ENCODE peak calls at places on chromosomes 13 and 19, in four cellular contexts. H, T, P and O are unnamed samples. For H3K9me3, the result is how much of the 10 kb centered on the place peaks cover.

GRCh38 chr13:113448545-113448884 is 4.8 kb downstream of the ADPRHL1 start:
- DNase-seq in H (no peak), T (peak), P (no peak), O (peak)

GRCh38 chr13:102699419-102699961 is 4.6 kb upstream of the METTL21C start:
- DNase-seq in H (no peak), T (no peak), P (no peak), O (no peak)

GRCh38 chr19:14563989-14564650 is 7.7 kb downstream of the NDUFB7 start:
- DNase-seq in H (peak), T (no peak), P (no peak), O (peak)

GRCh38 chr19:3963458-3964255 is 7.2 kb downstream of the DAPK3 start:
- DNase-seq in H (no peak), T (no peak), P (no peak), O (no peak)

GRCh38 chr13:90477194-90477593 is 870.3 kb upstream of the MIR17HG start:
- DNase-seq in H (no peak), T (no peak), P (no peak), O (no peak)

GRCh38 chr13:24185591-24186232 is 25.2 kb downstream of the SPATA13 start:
- DNase-seq in H (no peak), T (no peak), P (no peak), O (no peak)

GRCh38 chr13:51230473-51231105 is 8.4 kb downstream of the FAM124A start:
- DNase-seq in H (no peak), T (no peak), P (no peak), O (no peak)

GRCh38 chr13:102724923-102725322 is 30.1 kb upstream of the METTL21C start:
- DNase-seq in H (no peak), T (peak), P (no peak), O (peak)

GRCh38 chr19:5654931-5655330 is 25.4 kb downstream of the MICOS13 start:
- DNase-seq in H (no peak), T (no peak), P (no peak), O (no peak)

GRCh38 chr19:35357867-35358573 is at the start of gene FFAR3:
- DNase-seq in H (no peak), T (no peak), P (no peak), O (no peak)

GRCh38 chr19:18469245-18470107 is 31.5 kb upstream of the ISYNA1 start:
- DNase-seq in H (peak), T (peak), P (no peak), O (peak)

GRCh38 chr13:33090755-33091454 is 74.7 kb downstream of the KL start:
- DNase-seq in H (no peak), T (peak), P (no peak), O (no peak)

GRCh38 chr19:48752511-48753365 is at the start of gene FUT1:
- DNase-seq in H (peak), T (no peak), P (no peak), O (peak)

GRCh38 chr19:51706296-51706695 is 13.2 kb downstream of the SPACA6 start:
- DNase-seq in H (no peak), T (no peak), P (no peak), O (no peak)

GRCh38 chr19:46296722-46297431 is at the start of gene HIF3A:
- DNase-seq in H (peak), T (no peak), P (no peak), O (peak)

GRCh38 chr19:10395853-10396355 is 7.4 kb downstream of the CDC37 start:
- DNase-seq in H (no peak), T (no peak), P (no peak), O (no peak)

GRCh38 chr13:77359171-77359570 is 32.3 kb upstream of the MYCBP2 start:
- DNase-seq in H (no peak), T (no peak), P (no peak), O (no peak)

GRCh38 chr13:26062853-26063444 is 11.1 kb upstream of the SHISA2 start:
- DNase-seq in H (no peak), T (peak), P (no peak), O (no peak)

GRCh38 chr19:55119053-55119452 is 1.6 kb upstream of the PPP1R12C start:
- DNase-seq in H (no peak), T (no peak), P (no peak), O (no peak)

GRCh38 chr13:110113284-110113764 is 193.6 kb downstream of the COL4A1 start:
- DNase-seq in H (no peak), T (no peak), P (no peak), O (no peak)
- TF ChIP-seq SIN3A in H (no peak), T (no peak), P (no peak), O (no peak)

GRCh38 chr13:67369895-67370660 is 139.9 kb upstream of the PCDH9 start:
- DNase-seq in H (no peak), T (no peak), P (no peak), O (no peak)
- TF ChIP-seq CBX5 in H (no peak), T (no peak), P (no peak), O (no peak)

GRCh38 chr13:111566567-111566966 is 246.1 kb downstream of the TEX29 start:
- DNase-seq in H (no peak), T (no peak), P (no peak), O (no peak)

GRCh38 chr13:111561091-111561778 is 240.8 kb downstream of the TEX29 start:
- DNase-seq in H (no peak), T (no peak), P (no peak), O (no peak)

GRCh38 chr13:111567637-111568036 is 247.2 kb downstream of the TEX29 start:
- DNase-seq in H (no peak), T (no peak), P (no peak), O (no peak)

GRCh38 chr13:111565400-111565799 is 245.0 kb downstream of the TEX29 start:
- DNase-seq in H (no peak), T (no peak), P (no peak), O (no peak)

GRCh38 chr13:111564657-111565056 is 244.2 kb downstream of the TEX29 start:
- DNase-seq in H (no peak), T (no peak), P (no peak), O (no peak)
- H3K9me3 ChIP-seq in H (under half), T (under half), P (under half), O (under half)

GRCh38 chr13:48644141-48644540 is 9.6 kb upstream of the CYSLTR2 start:
- DNase-seq in H (no peak), T (no peak), P (no peak), O (no peak)
- TF ChIP-seq SIN3A in H (no peak), T (no peak), P (no peak), O (no peak)

DNA sequence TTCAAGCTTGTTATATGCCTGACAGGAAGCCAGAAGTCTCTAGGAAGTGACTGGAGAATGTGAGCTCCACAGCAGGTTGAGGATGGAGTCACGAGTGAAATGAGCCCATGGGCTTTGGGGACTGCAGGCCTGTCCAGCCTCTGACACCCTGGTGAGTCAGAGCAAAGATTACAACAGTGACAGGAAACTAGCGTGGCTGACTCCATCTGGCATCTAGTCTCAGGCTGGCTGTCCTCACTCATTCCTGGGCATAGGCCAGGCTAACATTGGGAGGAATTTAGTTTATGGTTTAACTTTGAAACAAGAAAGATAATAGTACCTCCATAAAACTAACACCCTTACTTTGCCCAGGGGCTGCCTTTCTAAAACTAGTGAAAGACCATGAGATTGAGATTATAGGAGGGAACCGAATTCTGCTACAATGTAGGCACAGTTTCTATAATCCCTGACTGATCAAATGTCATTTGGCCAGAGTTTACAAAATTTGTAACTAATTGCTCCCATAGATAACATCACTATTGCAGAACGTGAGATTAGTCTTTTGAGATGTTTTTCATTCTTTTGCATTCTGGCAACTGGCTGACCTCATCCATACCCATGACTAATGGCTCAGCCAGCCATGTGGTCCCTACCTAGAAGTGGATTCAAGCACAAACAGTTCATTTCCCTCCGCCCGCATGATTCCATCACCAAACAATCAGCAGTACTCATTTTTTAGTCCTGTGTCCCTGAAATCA is 28.4 kb downstream of the PSG1 start:
- DNase-seq in H (no peak), T (peak), P (no peak), O (no peak)
- TF ChIP-seq CBX5 in H (no peak), T (no peak), P (no peak), O (no peak)

GRCh38 chr19:40025938-40026596 is 29.2 kb downstream of the ZNF546 start:
- DNase-seq in H (no peak), T (no peak), P (no peak), O (no peak)
- H3K9me3 ChIP-seq in H (half or more), T (half or more), P (under half), O (under half)